ENCODE peak calls at places on chromosomes 16 and 17, in six cellular contexts. E is A549, C is Calu3, Q is HCT116, X is OCI-LY7, V is ovary. D is an unnamed sample.
A peak's percentile ranks its signal among the peaks of the same experiment; 100 is the strongest.

GRCh38 chr17:46782250-46782953 is 36.1 kb downstream of the WNT3 start:
- DNase-seq in Q (no peak), C (peak; percentile 80), X (peak; percentile 77), E (peak; percentile 67), V (no peak), D (no peak)

GRCh38 chr17:7176870-7177209 is 2.3 kb downstream of the ASGR1 start:
- DNase-seq in Q (no peak), V (no peak), X (no peak), C (no peak), E (no peak), D (no peak)

GRCh38 chr17:47685556-47686275 is 8.2 kb upstream of the TBKBP1 start:
- DNase-seq in E (no peak), Q (no peak), V (no peak), X (no peak), C (no peak), D (no peak)

GRCh38 chr16:73993878-73994277 is 302.7 kb upstream of the PSMD7 start:
- DNase-seq in C (no peak), X (no peak), V (no peak), E (no peak), Q (no peak), D (no peak)

GRCh38 chr16:700684-701584 is 4.7 kb downstream of the FBXL16 start:
- DNase-seq in Q (no peak), E (no peak), V (no peak), X (no peak), C (peak; percentile 61), D (peak; percentile 67)

GRCh38 chr17:83162035-83162745 is 82.8 kb downstream of the METRNL start:
- DNase-seq in V (no peak), E (no peak), Q (no peak), X (no peak), C (no peak), D (no peak)

GRCh38 chr16:19711643-19712042 is 6.4 kb downstream of the KNOP1 start:
- DNase-seq in X (no peak), V (no peak), E (no peak), Q (no peak), C (no peak), D (no peak)

GRCh38 chr17:58307468-58308172 is 21.0 kb downstream of the TSPOAP1 start:
- DNase-seq in X (no peak), E (no peak), C (no peak), Q (no peak), V (no peak), D (no peak)

GRCh38 chr17:79538291-79538690 is 72.6 kb downstream of the RBFOX3 start:
- DNase-seq in E (no peak), Q (no peak), C (no peak), X (no peak), V (no peak), D (no peak)

GRCh38 chr17:57724038-57724728 is 20.9 kb downstream of the CCDC182 start:
- DNase-seq in V (no peak), Q (no peak), C (no peak), X (peak; percentile 53), E (no peak), D (no peak)

GRCh38 chr17:72409405-72410002 is 288.7 kb downstream of the SOX9 start:
- DNase-seq in E (no peak), X (peak; percentile 44), C (no peak), Q (no peak), V (no peak), D (no peak)

DNA sequence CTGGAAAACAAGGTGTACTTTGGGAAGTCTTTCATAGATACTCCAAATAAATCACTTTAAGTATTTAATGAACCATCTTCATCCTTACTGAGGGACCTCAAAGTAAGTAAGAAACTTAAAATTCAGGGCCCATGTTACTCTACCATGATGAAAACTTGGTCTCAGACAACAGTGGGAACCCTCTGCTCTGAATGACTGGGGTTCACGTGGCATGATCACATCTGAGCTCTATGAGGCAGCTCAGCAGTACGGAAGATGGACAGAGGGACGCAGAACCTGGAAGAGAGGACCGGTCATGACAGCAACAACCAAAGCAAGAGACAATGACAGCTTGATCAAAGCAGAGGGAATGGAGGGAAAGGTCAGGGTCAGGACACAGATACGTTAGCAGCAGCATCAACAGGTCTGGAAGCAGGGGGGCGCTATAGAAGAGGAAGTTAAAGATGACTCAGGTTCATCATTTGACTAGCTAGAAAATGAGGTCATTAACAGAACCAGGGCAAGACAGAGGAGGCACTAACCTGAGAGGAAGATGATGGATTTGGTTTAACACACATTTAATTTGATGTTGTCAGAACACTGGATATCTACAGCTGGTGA is 9.5 kb downstream of the XPO6 start:
- DNase-seq in C (no peak), X (no peak), V (no peak), E (peak; percentile 29), Q (no peak), D (no peak)
- TF ChIP-seq CTCF in C (no peak), X (peak; percentile 44), V (no peak), E (no peak), Q (no peak), D (no peak)

GRCh38 chr16:3674513-3675295 is 20.2 kb downstream of the DNASE1 start:
- DNase-seq in V (no peak), E (no peak), X (no peak), C (no peak), Q (no peak), D (no peak)
- TF ChIP-seq CTCF in V (no peak), E (no peak), X (no peak), C (no peak), Q (no peak), D (no peak)

GRCh38 chr16:55056585-55057520 is 126.2 kb downstream of the IRX5 start:
- DNase-seq in V (no peak), Q (no peak), X (no peak), C (peak; percentile 42), E (peak; percentile 19), D (peak; percentile 50)
- TF ChIP-seq CTCF in V (no peak), Q (no peak), X (no peak), C (no peak), E (no peak), D (peak; percentile 58)

DNA sequence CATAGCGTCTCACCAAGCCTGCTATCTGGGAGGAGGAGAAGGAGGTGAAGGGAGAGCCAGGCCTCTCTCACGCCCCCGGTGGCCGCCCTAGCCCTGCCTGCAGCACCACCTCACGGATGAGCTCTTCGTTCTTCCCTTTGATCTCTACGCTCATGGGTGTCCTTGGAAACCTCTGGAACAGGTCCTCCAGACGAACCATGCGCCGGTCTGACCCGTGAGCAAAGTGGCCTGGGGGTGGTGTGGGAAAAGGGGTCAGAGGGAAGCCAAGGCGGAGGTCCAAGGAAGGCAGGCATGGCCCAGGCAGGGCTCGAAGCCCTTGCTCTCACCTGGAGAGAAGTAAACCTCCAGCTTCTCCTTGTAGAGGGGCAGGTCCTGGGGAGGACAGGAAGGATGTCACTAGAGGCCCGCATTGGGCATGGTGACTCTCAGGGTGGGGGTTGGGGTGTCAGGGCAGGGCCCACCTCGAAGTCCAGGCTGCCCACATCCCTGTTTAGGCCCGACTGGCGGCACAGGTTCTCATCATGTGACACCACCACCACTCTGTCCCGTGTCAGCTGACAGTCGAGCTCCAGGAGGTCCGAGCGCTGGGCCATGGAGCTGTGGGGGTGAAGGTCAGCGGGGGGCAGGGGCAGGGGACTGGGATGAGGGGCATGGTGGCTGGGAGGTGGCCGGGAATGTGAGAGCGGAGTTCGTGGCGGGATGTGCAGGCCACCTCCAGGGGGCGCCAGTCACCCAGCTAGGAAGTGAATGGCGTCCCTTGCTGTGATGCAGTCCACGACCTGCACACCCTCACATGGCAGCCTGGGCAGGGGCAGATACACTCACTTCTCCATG is 923 bp downstream of the GDPD3 start:
- DNase-seq in E (peak; percentile 83), C (peak; percentile 75), X (peak; percentile 78), Q (no peak), V (peak; percentile 62), D (peak; percentile 61)
- TF ChIP-seq CTCF in E (peak; percentile 83), C (peak; percentile 92), X (peak; percentile 84), Q (peak; percentile 48), V (no peak), D (peak; percentile 65)

GRCh38 chr16:24493859-24494258 is 45.5 kb upstream of the RBBP6 start:
- DNase-seq in Q (no peak), E (peak; percentile 18), V (no peak), X (no peak), C (no peak), D (no peak)

GRCh38 chr16:24497405-24497804 is 42.0 kb upstream of the RBBP6 start:
- DNase-seq in X (no peak), V (no peak), C (no peak), E (no peak), Q (no peak), D (no peak)

GRCh38 chr16:24504467-24505345 is 34.7 kb upstream of the RBBP6 start:
- DNase-seq in E (peak; percentile 74), V (no peak), C (peak; percentile 71), Q (peak; percentile 74), X (peak; percentile 70), D (peak; percentile 57)

GRCh38 chr16:24499193-24499814 is 40.1 kb upstream of the RBBP6 start:
- DNase-seq in X (peak; percentile 31), Q (peak; percentile 37), V (no peak), C (peak; percentile 60), E (peak; percentile 57), D (peak; percentile 41)
- TF ChIP-seq CTCF in X (peak; percentile 76), Q (peak; percentile 68), V (no peak), C (no peak), E (peak; percentile 49), D (peak; percentile 63)

GRCh38 chr16:15888072-15888976 is at the start of gene CEP20:
- DNase-seq in C (peak; percentile 100), Q (peak; percentile 97), V (peak; percentile 100), X (peak; percentile 100), E (peak; percentile 99), D (peak; percentile 99)
- TF ChIP-seq CTCF in C (no peak), Q (no peak), V (no peak), X (no peak), E (no peak), D (peak; percentile 32)

GRCh38 chr17:44097110-44097810 is 26.2 kb downstream of the HDAC5 start:
- DNase-seq in E (peak; percentile 55), V (no peak), Q (no peak), C (no peak), X (no peak), D (no peak)

GRCh38 chr17:44094701-44095387 is 24.3 kb downstream of the G6PC3 start:
- DNase-seq in C (no peak), X (no peak), V (no peak), Q (no peak), E (no peak), D (no peak)

GRCh38 chr17:44093231-44093900 is 22.8 kb downstream of the G6PC3 start:
- DNase-seq in X (no peak), E (no peak), Q (no peak), C (no peak), V (no peak), D (no peak)

GRCh38 chr17:44095388-44095646 is 24.8 kb downstream of the G6PC3 start:
- DNase-seq in C (no peak), Q (no peak), V (no peak), X (no peak), E (no peak), D (no peak)

GRCh38 chr17:44095647-44096496 is 25.3 kb downstream of the G6PC3 start:
- DNase-seq in C (peak; percentile 71), Q (no peak), V (peak; percentile 79), E (peak; percentile 94), X (no peak), D (peak; percentile 63)
- TF ChIP-seq CTCF in C (no peak), Q (no peak), V (no peak), E (no peak), X (no peak), D (no peak)

GRCh38 chr16:82703156-82703555 is 76.4 kb downstream of the CDH13 start:
- DNase-seq in X (no peak), C (no peak), Q (no peak), V (no peak), E (no peak), D (no peak)
- TF ChIP-seq CTCF in X (no peak), C (no peak), Q (no peak), V (no peak), E (no peak), D (no peak)

D was measured in neural crest cell.